ENCODE peak calls at places on chromosomes 13 and 19, in nine cellular contexts. O, V, E, H, Y, J, C, W and K are unnamed samples.
A peak's percentile ranks its signal among the peaks of the same experiment; 100 is the strongest.

GRCh38 chr19:19514215-19514633 is 1.1 kb downstream of the TSSK6 start:
- DNase-seq in O (no peak), V (peak; percentile 79), E (no peak), H (peak; percentile 78), Y (peak; percentile 91), J (no peak), C (peak; percentile 43), W (peak; percentile 84), K (peak; percentile 76)

GRCh38 chr13:29844441-29844840 is 6.0 kb downstream of the UBL3 start:
- DNase-seq in O (no peak), V (no peak), E (no peak), H (no peak), Y (no peak), J (no peak), C (no peak), W (no peak), K (no peak)

GRCh38 chr13:103953859-103954258 is 887.6 kb upstream of the SLC10A2 start:
- DNase-seq in O (no peak), V (no peak), E (no peak), H (no peak), Y (no peak), J (no peak), C (no peak), W (no peak), K (no peak)

GRCh38 chr13:109707044-109707794 is 79.2 kb downstream of the IRS2 start:
- DNase-seq in O (no peak), V (no peak), E (no peak), H (no peak), Y (no peak), J (no peak), C (no peak), W (peak; percentile 34), K (peak; percentile 45)

GRCh38 chr13:62846302-62846701 is 1430.7 kb upstream of the PCDH20 start:
- DNase-seq in O (no peak), V (no peak), E (no peak), H (no peak), Y (no peak), J (no peak), C (no peak), W (peak; percentile 23), K (no peak)

GRCh38 chr13:99542788-99543406 is 41.6 kb downstream of the TM9SF2 start:
- DNase-seq in O (no peak), V (no peak), E (no peak), H (no peak), Y (no peak), J (no peak), C (no peak), W (no peak), K (no peak)

GRCh38 chr13:49679244-49679643 is 12.0 kb downstream of the EBPL start:
- DNase-seq in O (no peak), V (no peak), E (no peak), H (no peak), Y (no peak), J (peak; percentile 19), C (no peak), W (peak; percentile 50), K (peak; percentile 42)

GRCh38 chr13:20160346-20161274 is at the start of gene GJA3:
- DNase-seq in O (no peak), V (no peak), E (no peak), H (no peak), Y (no peak), J (peak; percentile 70), C (no peak), W (peak; percentile 29), K (no peak)

GRCh38 chr19:51724543-51724942 is 752 bp upstream of the HAS1 start:
- DNase-seq in O (no peak), V (no peak), E (no peak), H (no peak), Y (no peak), J (no peak), C (no peak), W (no peak), K (no peak)

GRCh38 chr13:100334209-100334608 is 245.3 kb downstream of the PCCA start:
- DNase-seq in O (no peak), V (no peak), E (no peak), H (no peak), Y (no peak), J (no peak), C (no peak), W (no peak), K (no peak)

GRCh38 chr19:58046856-58047255 is 12.2 kb upstream of the ZNF135 start:
- DNase-seq in O (no peak), V (no peak), E (no peak), H (no peak), Y (no peak), J (no peak), C (no peak), W (no peak), K (no peak)

GRCh38 chr19:58042709-58043340 is 9.0 kb downstream of the ZSCAN1 start:
- DNase-seq in O (no peak), V (no peak), E (no peak), H (no peak), Y (no peak), J (no peak), C (no peak), W (no peak), K (peak; percentile 58)

GRCh38 chr19:58045411-58046050 is 11.7 kb downstream of the ZSCAN1 start:
- DNase-seq in O (no peak), V (no peak), E (no peak), H (no peak), Y (no peak), J (no peak), C (no peak), W (no peak), K (no peak)

GRCh38 chr19:58044886-58045285 is 11.1 kb downstream of the ZSCAN1 start:
- DNase-seq in O (no peak), V (no peak), E (no peak), H (no peak), Y (no peak), J (no peak), C (no peak), W (no peak), K (no peak)

GRCh38 chr19:58044391-58044790 is 10.6 kb downstream of the ZSCAN1 start:
- DNase-seq in O (no peak), V (no peak), E (no peak), H (no peak), Y (no peak), J (no peak), C (no peak), W (no peak), K (no peak)
- H3K9me3 ChIP-seq in O (peaks cover 100% of the 10 kb centered on the region), V (peaks cover 4% of the 10 kb centered on the region), E (peaks cover 86% of the 10 kb centered on the region), H (peaks cover 98% of the 10 kb centered on the region), Y (peaks cover 33% of the 10 kb centered on the region), J (no peaks in the 10 kb centered on the region), C (no peaks in the 10 kb centered on the region), W (no peaks in the 10 kb centered on the region), K (no peaks in the 10 kb centered on the region)

GRCh38 chr13:34208326-34208725 is 390.4 kb downstream of the RFC3 start:
- DNase-seq in O (no peak), V (no peak), E (no peak), H (no peak), Y (no peak), J (no peak), C (no peak), W (no peak), K (no peak)

GRCh38 chr13:34207334-34207733 is 389.4 kb downstream of the RFC3 start:
- DNase-seq in O (no peak), V (no peak), E (no peak), H (no peak), Y (peak; percentile 56), J (peak; percentile 43), C (no peak), W (peak; percentile 70), K (no peak)

DNA sequence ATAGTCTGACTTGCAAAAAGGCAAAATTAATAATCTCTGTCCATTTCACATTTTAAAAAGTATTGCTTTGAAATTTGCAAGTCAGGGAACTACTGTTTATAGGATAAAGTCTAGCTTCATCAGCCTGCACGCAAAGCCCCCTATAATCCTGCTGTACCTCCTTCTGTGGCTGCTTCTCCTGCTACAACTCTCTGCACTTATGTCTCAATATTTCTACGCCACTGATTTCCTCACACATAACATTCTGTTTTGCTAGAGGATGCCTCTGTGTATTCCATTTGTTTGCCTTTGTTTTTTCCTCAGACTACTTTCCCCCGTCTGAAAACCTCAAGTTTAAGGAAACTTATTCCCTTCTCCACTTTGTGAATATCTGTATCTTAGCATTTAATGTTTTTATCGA is 389.9 kb downstream of the RFC3 start:
- DNase-seq in O (no peak), V (no peak), E (no peak), H (no peak), Y (no peak), J (no peak), C (no peak), W (peak; percentile 39), K (no peak)
- H3K4me1 ChIP-seq in O (no peaks in the 10 kb centered on the region), V (peaks cover 2% of the 10 kb centered on the region), E (no peaks in the 10 kb centered on the region), H (no peaks in the 10 kb centered on the region), Y (peaks cover 2% of the 10 kb centered on the region), J (peaks cover 11% of the 10 kb centered on the region), C (no peaks in the 10 kb centered on the region), W (peaks cover 3% of the 10 kb centered on the region), K (no peaks in the 10 kb centered on the region)

GRCh38 chr19:55720801-55721200 is 17.4 kb downstream of the NLRP9 start:
- DNase-seq in O (no peak), V (no peak), E (no peak), H (no peak), Y (no peak), J (no peak), C (no peak), W (no peak), K (no peak)

GRCh38 chr19:55712804-55713631 is 25.2 kb downstream of the NLRP9 start:
- DNase-seq in O (no peak), V (no peak), E (no peak), H (no peak), Y (no peak), J (no peak), C (no peak), W (no peak), K (no peak)

GRCh38 chr19:55717251-55717650 is 21.0 kb downstream of the NLRP9 start:
- DNase-seq in O (no peak), V (no peak), E (no peak), H (no peak), Y (no peak), J (no peak), C (no peak), W (no peak), K (no peak)

GRCh38 chr19:55720214-55720746 is 17.9 kb downstream of the NLRP9 start:
- DNase-seq in O (no peak), V (no peak), E (no peak), H (no peak), Y (no peak), J (no peak), C (no peak), W (no peak), K (no peak)

DNA sequence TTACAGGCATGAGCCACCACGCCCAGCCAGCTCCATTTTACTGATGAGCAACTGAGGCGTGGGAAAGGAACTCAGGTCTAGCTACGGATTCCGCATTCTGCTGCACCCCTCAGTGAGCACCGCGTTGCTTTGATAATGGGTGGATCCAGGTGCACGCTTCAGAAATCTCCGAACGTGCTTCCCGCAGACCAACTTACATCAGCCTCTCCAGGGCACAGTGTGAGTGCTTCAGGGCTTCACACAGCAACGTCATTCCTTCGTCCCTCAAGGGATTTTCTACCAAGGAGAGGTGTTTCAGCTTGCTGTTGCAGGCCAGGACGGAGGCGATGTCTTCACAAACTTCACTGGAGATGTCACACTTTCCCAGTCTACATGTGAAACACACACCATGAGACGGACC is 21.7 kb downstream of the NLRP9 start:
- DNase-seq in O (no peak), V (no peak), E (no peak), H (no peak), Y (no peak), J (no peak), C (no peak), W (no peak), K (no peak)
- H3K9me3 ChIP-seq in O (peaks cover 23% of the 10 kb centered on the region), V (no peaks in the 10 kb centered on the region), E (no peaks in the 10 kb centered on the region), H (peaks cover 10% of the 10 kb centered on the region), Y (peaks cover 3% of the 10 kb centered on the region), J (no peaks in the 10 kb centered on the region), C (no peaks in the 10 kb centered on the region), W (no peaks in the 10 kb centered on the region), K (no peaks in the 10 kb centered on the region)

GRCh38 chr19:54460230-54461005 is 3.2 kb downstream of the LENG9 start:
- DNase-seq in O (no peak), V (no peak), E (no peak), H (no peak), Y (no peak), J (no peak), C (peak; percentile 59), W (no peak), K (no peak)
- H3K4me1 ChIP-seq in O (peaks cover 12% of the 10 kb centered on the region), V (peaks cover 12% of the 10 kb centered on the region), E (no peaks in the 10 kb centered on the region), H (peaks cover 34% of the 10 kb centered on the region), Y (no peaks in the 10 kb centered on the region), J (peaks cover 12% of the 10 kb centered on the region), C (peaks cover 46% of the 10 kb centered on the region), W (peaks cover 22% of the 10 kb centered on the region), K (peaks cover 28% of the 10 kb centered on the region)